ENCODE peak calls at places on chromosome 19, in eight cellular contexts. D, P, N, E, H, J, M and Z are unnamed samples.

GRCh38 chr19:10471909-10472308 is 31.2 kb downstream of the KEAP1 start:
- DNase-seq in D (no peak), P (peak), N (peak), E (no peak), H (no peak), J (no peak), M (peak), Z (peak)

GRCh38 chr19:46514589-46515289 is 19.1 kb upstream of the PNMA8B start:
- DNase-seq in D (no peak), P (no peak), N (no peak), E (no peak), H (no peak), J (no peak), M (no peak), Z (no peak)

GRCh38 chr19:33407716-33408115 is 34.2 kb downstream of the CEBPG start:
- DNase-seq in D (no peak), P (no peak), N (no peak), E (no peak), H (no peak), J (no peak), M (no peak), Z (no peak)

GRCh38 chr19:32208060-32208459 is 137.3 kb upstream of the ZNF507 start:
- DNase-seq in D (no peak), P (no peak), N (no peak), E (no peak), H (no peak), J (no peak), M (no peak), Z (no peak)

GRCh38 chr19:6887326-6887725 is at the start of gene ADGRE1:
- DNase-seq in D (no peak), P (no peak), N (no peak), E (no peak), H (no peak), J (no peak), M (no peak), Z (no peak)

GRCh38 chr19:42846597-42846996 is 32.9 kb downstream of the PSG1 start:
- DNase-seq in D (no peak), P (no peak), N (no peak), E (no peak), H (no peak), J (no peak), M (peak), Z (peak)

GRCh38 chr19:45154064-45154827 is 6.5 kb downstream of the NKPD1 start:
- DNase-seq in D (no peak), P (peak), N (no peak), E (no peak), H (no peak), J (no peak), M (peak), Z (peak)

GRCh38 chr19:13977803-13978202 is 25.5 kb downstream of the DCAF15 start:
- DNase-seq in D (no peak), P (no peak), N (no peak), E (no peak), H (no peak), J (no peak), M (no peak), Z (no peak)

GRCh38 chr19:1408300-1409203 is 1.2 kb downstream of the DAZAP1 start:
- DNase-seq in D (no peak), P (peak), N (no peak), E (no peak), H (no peak), J (peak), M (peak), Z (peak)

GRCh38 chr19:5205388-5205787 is 135.2 kb downstream of the PTPRS start:
- DNase-seq in D (no peak), P (peak), N (no peak), E (no peak), H (no peak), J (no peak), M (no peak), Z (no peak)

GRCh38 chr19:39199025-39199424 is 2.3 kb downstream of the NCCRP1 start:
- DNase-seq in D (no peak), P (no peak), N (no peak), E (no peak), H (no peak), J (peak), M (peak), Z (peak)

GRCh38 chr19:45152504-45153338 is 8.1 kb downstream of the NKPD1 start:
- DNase-seq in D (no peak), P (no peak), N (peak), E (no peak), H (no peak), J (no peak), M (peak), Z (peak)

GRCh38 chr19:17703823-17704463 is 15.3 kb upstream of the MAP1S start:
- DNase-seq in D (no peak), P (peak), N (no peak), E (no peak), H (peak), J (peak), M (peak), Z (peak)

GRCh38 chr19:31127132-31127967 is 221.9 kb downstream of the TSHZ3 start:
- DNase-seq in D (peak), P (no peak), N (no peak), E (no peak), H (no peak), J (no peak), M (peak), Z (peak)

GRCh38 chr19:1590641-1591397 is 1.8 kb downstream of the MBD3 start:
- DNase-seq in D (no peak), P (peak), N (no peak), E (no peak), H (no peak), J (no peak), M (peak), Z (peak)

GRCh38 chr19:589693-590395 is at the start of gene HCN2:
- DNase-seq in D (no peak), P (no peak), N (no peak), E (no peak), H (no peak), J (no peak), M (peak), Z (no peak)

GRCh38 chr19:35040474-35040825 is 1.1 kb upstream of the HPN start:
- DNase-seq in D (no peak), P (no peak), N (no peak), E (no peak), H (no peak), J (no peak), M (no peak), Z (no peak)

GRCh38 chr19:13154241-13154778 is 4.1 kb downstream of the IER2 start:
- DNase-seq in D (peak), P (peak), N (peak), E (no peak), H (no peak), J (peak), M (peak), Z (peak)

GRCh38 chr19:33520844-33521479 is 629 bp downstream of the PEPD start:
- DNase-seq in D (no peak), P (no peak), N (peak), E (no peak), H (no peak), J (no peak), M (no peak), Z (no peak)

GRCh38 chr19:39093761-39094160 is 9.6 kb downstream of the ACP7 start:
- DNase-seq in D (peak), P (no peak), N (no peak), E (no peak), H (no peak), J (no peak), M (peak), Z (no peak)

GRCh38 chr19:46112527-46112926 is 12.0 kb downstream of the IGFL3 start:
- DNase-seq in D (no peak), P (no peak), N (no peak), E (no peak), H (no peak), J (no peak), M (no peak), Z (no peak)

GRCh38 chr19:14440049-14440448 is 6.9 kb downstream of the PKN1 start:
- DNase-seq in D (no peak), P (peak), N (no peak), E (no peak), H (peak), J (no peak), M (no peak), Z (no peak)

GRCh38 chr19:16594131-16594586 is 21.9 kb upstream of the SLC35E1 start:
- DNase-seq in D (no peak), P (peak), N (no peak), E (no peak), H (no peak), J (no peak), M (no peak), Z (no peak)

GRCh38 chr19:1374250-1374577 is 9.5 kb upstream of the NDUFS7 start:
- DNase-seq in D (no peak), P (no peak), N (no peak), E (no peak), H (no peak), J (no peak), M (no peak), Z (no peak)

GRCh38 chr19:11130824-11131455 is 24.6 kb downstream of the SPC24 start:
- DNase-seq in D (no peak), P (peak), N (peak), E (no peak), H (peak), J (peak), M (peak), Z (peak)

GRCh38 chr19:29804493-29804892 is 7.3 kb upstream of the CCNE1 start:
- DNase-seq in D (no peak), P (no peak), N (no peak), E (no peak), H (no peak), J (no peak), M (no peak), Z (no peak)

GRCh38 chr19:1108291-1109031 is 4.7 kb downstream of the GPX4 start:
- DNase-seq in D (no peak), P (no peak), N (no peak), E (no peak), H (no peak), J (no peak), M (no peak), Z (no peak)

GRCh38 chr19:35000647-35001501 is 751 bp downstream of the GRAMD1A start:
- DNase-seq in D (peak), P (peak), N (peak), E (no peak), H (no peak), J (no peak), M (peak), Z (peak)

GRCh38 chr19:29687244-29687896 is 22.1 kb downstream of the PLEKHF1 start:
- DNase-seq in D (peak), P (no peak), N (no peak), E (no peak), H (no peak), J (no peak), M (peak), Z (peak)

GRCh38 chr19:54464044-54464623 is 556 bp upstream of the LENG9 start:
- DNase-seq in D (peak), P (peak), N (peak), E (peak), H (peak), J (peak), M (peak), Z (peak)

GRCh38 chr19:35272122-35272715 is 3.5 kb downstream of the USF2 start:
- DNase-seq in D (no peak), P (peak), N (no peak), E (no peak), H (no peak), J (no peak), M (no peak), Z (no peak)

GRCh38 chr19:32058131-32058530 is 287.3 kb upstream of the ZNF507 start:
- DNase-seq in D (no peak), P (no peak), N (no peak), E (no peak), H (no peak), J (no peak), M (no peak), Z (no peak)

GRCh38 chr19:12293771-12294307 is 844 bp downstream of the ZNF44 start:
- DNase-seq in D (no peak), P (peak), N (peak), E (no peak), H (no peak), J (peak), M (peak), Z (peak)